ENCODE peak calls at places on chromosomes 11 and 22, in nine cellular contexts. W is heart left ventricle, R is BJ, H is tibial nerve, A is transverse colon, G is brain microvascular endothelial cell, M is cardiac muscle cell, C is psoas muscle, N is mammary epithelial cell. Q is an unnamed sample.

GRCh38 chr11:134414772-134415765 is 3.0 kb upstream of the B3GAT1 start:
- DNase-seq in W (no peak), R (no peak), H (no peak), A (no peak), G (no peak), M (no peak), C (no peak), N (no peak), Q (no peak)

GRCh38 chr11:121431820-121432526 is 20.1 kb upstream of the SORL1 start:
- DNase-seq in W (no peak), R (no peak), H (no peak), A (no peak), G (no peak), M (no peak), C (no peak), N (no peak), Q (no peak)

GRCh38 chr11:92869716-92870115 is 99.7 kb upstream of the MTNR1B start:
- DNase-seq in W (no peak), R (no peak), H (no peak), A (no peak), G (no peak), M (no peak), C (no peak), N (no peak), Q (no peak)

GRCh38 chr22:47940211-47940610 is 1177.8 kb downstream of the TBC1D22A start:
- DNase-seq in W (no peak), R (no peak), H (no peak), A (no peak), G (no peak), M (no peak), C (no peak), N (no peak), Q (no peak)

GRCh38 chr11:112085822-112086421 is 634 bp downstream of the TIMM8B start:
- DNase-seq in W (no peak), R (no peak), H (peak), A (peak), G (peak), M (peak), C (no peak), N (peak), Q (no peak)

GRCh38 chr11:129323896-129324522 is 51.6 kb upstream of the BARX2 start:
- DNase-seq in W (peak), R (no peak), H (peak), A (peak), G (no peak), M (no peak), C (no peak), N (no peak), Q (no peak)

GRCh38 chr11:2386591-2386990 is 9.5 kb downstream of the CD81 start:
- DNase-seq in W (no peak), R (no peak), H (no peak), A (no peak), G (no peak), M (no peak), C (peak), N (no peak), Q (no peak)

GRCh38 chr11:109371444-109372176 is 50.4 kb upstream of the C11orf87 start:
- DNase-seq in W (no peak), R (no peak), H (no peak), A (no peak), G (no peak), M (no peak), C (no peak), N (no peak), Q (no peak)

GRCh38 chr11:64743591-64744543 is at the start of gene RASGRP2:
- DNase-seq in W (peak), R (no peak), H (peak), A (peak), G (no peak), M (peak), C (peak), N (no peak), Q (no peak)

GRCh38 chr11:47406896-47407745 is 1.3 kb upstream of the SLC39A13 start:
- DNase-seq in W (no peak), R (no peak), H (no peak), A (no peak), G (no peak), M (no peak), C (peak), N (no peak), Q (no peak)

GRCh38 chr11:12377106-12377823 is at the start of gene PARVA:
- DNase-seq in W (peak), R (no peak), H (peak), A (peak), G (peak), M (peak), C (peak), N (peak), Q (peak)

GRCh38 chr11:82733444-82734119 is at the start of gene FAM181B:
- DNase-seq in W (peak), R (no peak), H (peak), A (peak), G (peak), M (peak), C (peak), N (peak), Q (peak)

GRCh38 chr11:67632175-67632981 is 2.6 kb upstream of the NUDT8 start:
- DNase-seq in W (peak), R (no peak), H (no peak), A (peak), G (no peak), M (no peak), C (no peak), N (no peak), Q (no peak)

GRCh38 chr22:41870786-41871185 is 37.9 kb downstream of the SREBF2 start:
- DNase-seq in W (no peak), R (no peak), H (no peak), A (no peak), G (no peak), M (no peak), C (no peak), N (no peak), Q (no peak)

GRCh38 chr11:18173225-18173866 is 709 bp downstream of the MRGPRX4 start:
- DNase-seq in W (no peak), R (no peak), H (no peak), A (no peak), G (no peak), M (no peak), C (no peak), N (no peak), Q (no peak)

GRCh38 chr11:18172686-18173085 is at the start of gene MRGPRX4:
- DNase-seq in W (no peak), R (no peak), H (no peak), A (no peak), G (no peak), M (no peak), C (no peak), N (no peak), Q (no peak)

GRCh38 chr11:18168372-18168771 is 4.3 kb upstream of the MRGPRX4 start:
- DNase-seq in W (no peak), R (no peak), H (no peak), A (no peak), G (no peak), M (no peak), C (no peak), N (peak), Q (no peak)

DNA sequence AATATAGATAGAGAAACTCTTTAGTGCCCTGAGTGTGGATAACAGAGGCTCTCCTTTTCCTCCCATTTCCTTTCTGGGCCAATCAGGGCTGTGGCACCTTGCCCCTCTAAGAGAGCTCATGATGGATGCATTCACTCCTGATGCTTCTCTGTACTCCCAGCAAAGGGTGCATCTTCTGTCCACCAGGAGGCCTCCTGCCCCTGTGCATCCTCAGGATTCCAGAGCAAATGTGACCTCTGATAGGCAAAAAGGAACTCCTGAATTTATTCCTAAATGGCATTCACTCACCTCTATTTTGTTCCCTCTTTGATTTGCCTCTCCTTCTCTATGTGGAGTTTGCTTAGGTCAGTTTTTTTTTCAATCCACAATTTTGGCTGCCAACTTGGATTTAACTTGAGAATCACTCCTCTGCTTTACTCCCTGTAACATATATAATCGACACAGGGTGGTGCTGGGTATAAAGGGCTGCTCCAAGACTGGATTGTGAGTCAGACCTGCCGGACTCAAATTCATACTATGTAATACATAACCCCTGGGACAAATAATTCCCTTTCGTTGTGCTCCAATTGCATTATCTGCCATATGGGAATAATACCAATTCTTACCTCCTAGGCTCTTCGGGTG is 1.1 kb upstream of the MRGPRX4 start:
- DNase-seq in W (no peak), R (no peak), H (peak), A (no peak), G (peak), M (peak), C (no peak), N (peak), Q (no peak)
- TF ChIP-seq CTCF in W (no peak), R (peak), H (peak), A (peak), G (peak), M (peak), C (peak), N (peak), Q (peak)

GRCh38 chr11:32792948-32793475 is 1.4 kb downstream of the CCDC73 start:
- DNase-seq in W (peak), R (peak), H (peak), A (peak), G (peak), M (peak), C (no peak), N (peak), Q (peak)
- H3K4me3 ChIP-seq in W (no peak), R (no peak), H (peak), A (no peak), G (no peak), M (no peak), C (peak), N (peak), Q (no peak)

GRCh38 chr22:37396488-37397084 is 30.7 kb downstream of the ELFN2 start:
- DNase-seq in W (no peak), R (no peak), H (no peak), A (no peak), G (no peak), M (no peak), C (no peak), N (no peak), Q (no peak)
- TF ChIP-seq CTCF in W (no peak), R (no peak), H (no peak), A (no peak), G (no peak), M (no peak), C (no peak), N (no peak), Q (no peak)

GRCh38 chr22:44538518-44539315 is 40.7 kb upstream of the RTL6 start:
- DNase-seq in W (no peak), R (no peak), H (no peak), A (no peak), G (no peak), M (no peak), C (no peak), N (no peak), Q (no peak)

GRCh38 chr22:44541671-44542319 is 43.8 kb upstream of the RTL6 start:
- DNase-seq in W (no peak), R (no peak), H (no peak), A (no peak), G (no peak), M (no peak), C (no peak), N (no peak), Q (no peak)

GRCh38 chr22:44540756-44541670 is 43.0 kb upstream of the RTL6 start:
- DNase-seq in W (no peak), R (no peak), H (no peak), A (no peak), G (no peak), M (no peak), C (no peak), N (no peak), Q (no peak)

GRCh38 chr22:44538071-44538470 is 40.0 kb upstream of the RTL6 start:
- DNase-seq in W (no peak), R (no peak), H (no peak), A (no peak), G (no peak), M (no peak), C (no peak), N (peak), Q (no peak)

DNA sequence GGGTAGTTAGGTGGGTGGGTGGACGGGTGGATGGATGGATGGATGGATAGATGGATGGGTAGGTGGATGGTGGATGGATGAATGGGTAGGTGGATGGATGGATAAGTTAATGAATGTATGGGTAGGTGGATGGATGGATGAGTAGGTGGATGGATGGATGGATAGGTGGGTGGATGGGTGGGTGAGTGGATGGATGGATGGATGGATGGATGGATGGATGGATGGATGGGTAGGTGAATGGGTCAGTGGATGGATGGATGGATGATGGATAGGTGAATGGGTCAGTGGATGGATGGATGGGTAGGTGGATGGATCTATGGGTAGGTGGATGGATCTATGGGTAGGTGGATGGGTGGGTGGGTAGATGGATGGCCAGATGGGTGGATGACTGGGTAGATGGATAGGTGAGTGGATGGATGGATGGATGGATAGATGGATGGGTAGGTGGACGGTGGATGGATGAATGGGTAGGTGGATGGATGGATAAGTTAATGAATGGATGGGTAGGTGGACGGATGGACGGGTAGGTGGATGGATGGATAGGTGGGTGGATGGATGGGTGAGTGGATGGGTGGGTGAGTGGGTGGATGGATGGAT is 41.5 kb upstream of the RTL6 start:
- DNase-seq in W (no peak), R (no peak), H (no peak), A (no peak), G (no peak), M (no peak), C (no peak), N (no peak), Q (no peak)
- H3K4me3 ChIP-seq in W (no peak), R (no peak), H (no peak), A (no peak), G (no peak), M (no peak), C (no peak), N (no peak), Q (no peak)

DNA sequence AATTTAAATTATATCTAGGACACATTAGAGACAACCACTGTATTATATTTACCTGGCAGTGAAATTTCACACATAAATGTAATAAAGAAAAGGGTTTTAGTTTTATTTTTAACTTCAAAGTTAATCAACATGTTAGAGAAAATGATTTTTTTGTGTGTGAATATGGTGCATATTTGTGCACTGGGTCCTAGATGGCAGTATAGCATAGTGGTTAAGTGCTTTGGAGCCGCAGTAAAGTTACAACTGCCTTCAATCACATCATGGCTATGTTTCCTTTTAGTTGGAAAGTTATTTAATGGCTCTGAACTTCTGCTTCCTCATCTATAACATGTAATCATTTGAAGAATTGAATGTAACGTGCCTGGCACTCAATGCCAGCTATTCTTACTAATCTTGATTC is 108.9 kb upstream of the DDI1 start:
- DNase-seq in W (no peak), R (no peak), H (no peak), A (no peak), G (no peak), M (peak), C (no peak), N (peak), Q (no peak)
- TF ChIP-seq CTCF in W (peak), R (peak), H (peak), A (peak), G (peak), M (peak), C (no peak), N (peak), Q (peak)

GRCh38 chr11:120228794-120229384 is 11.1 kb upstream of the POU2F3 start:
- DNase-seq in W (no peak), R (no peak), H (no peak), A (no peak), G (no peak), M (no peak), C (no peak), N (no peak), Q (no peak)

GRCh38 chr11:120230433-120231071 is 9.4 kb upstream of the POU2F3 start:
- DNase-seq in W (no peak), R (no peak), H (no peak), A (no peak), G (no peak), M (no peak), C (no peak), N (no peak), Q (no peak)

GRCh38 chr11:120233207-120233803 is 6.6 kb upstream of the POU2F3 start:
- DNase-seq in W (no peak), R (no peak), H (no peak), A (no peak), G (no peak), M (no peak), C (peak), N (no peak), Q (no peak)

GRCh38 chr11:120229451-120230424 is 10.2 kb upstream of the POU2F3 start:
- DNase-seq in W (no peak), R (no peak), H (no peak), A (no peak), G (no peak), M (peak), C (no peak), N (no peak), Q (no peak)

GRCh38 chr11:120231963-120232362 is 8.0 kb upstream of the POU2F3 start:
- DNase-seq in W (no peak), R (no peak), H (no peak), A (no peak), G (no peak), M (no peak), C (peak), N (peak), Q (no peak)
- H3K4me3 ChIP-seq in W (no peak), R (no peak), H (no peak), A (no peak), G (no peak), M (no peak), C (no peak), N (no peak), Q (no peak)

DNA sequence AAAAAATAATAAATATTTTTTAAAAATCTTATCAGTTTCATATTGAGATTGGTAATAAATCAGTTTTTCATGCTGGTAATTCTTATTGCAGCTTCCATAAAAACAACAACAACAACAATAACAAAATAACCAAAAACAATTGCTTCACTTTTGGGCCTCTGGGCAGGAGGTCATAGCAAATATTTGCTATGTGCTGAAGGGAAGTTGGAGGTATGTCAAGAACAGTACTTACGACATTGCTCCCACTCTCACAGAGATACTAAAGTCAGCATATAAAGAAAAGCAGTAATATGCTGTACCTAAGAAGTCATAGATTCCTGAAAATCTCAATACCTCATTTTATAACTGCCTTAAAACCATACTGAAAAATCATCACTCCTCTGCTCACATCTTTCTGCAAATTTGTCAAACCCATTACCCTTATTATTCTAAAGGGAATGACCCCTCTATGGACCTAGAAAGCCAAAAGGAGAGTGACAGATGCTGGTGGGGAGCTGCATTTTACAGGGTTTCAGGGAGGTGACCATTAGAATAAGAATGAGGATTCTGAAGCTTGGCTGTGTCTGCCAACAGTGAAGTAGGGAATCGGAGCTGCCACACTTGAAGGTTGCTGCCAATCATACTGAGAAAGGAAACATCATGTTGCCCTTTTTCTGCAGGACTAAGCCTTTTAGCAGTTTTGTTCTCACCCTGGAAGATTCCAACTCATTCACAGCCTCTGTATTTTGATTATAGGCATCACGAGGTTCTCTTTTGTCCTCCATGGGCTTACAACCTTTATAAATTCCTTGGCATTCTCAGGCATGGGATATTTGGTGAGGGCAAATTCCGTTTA is 742.9 kb downstream of the LRRC4C start:
- DNase-seq in W (no peak), R (no peak), H (no peak), A (no peak), G (no peak), M (no peak), C (no peak), N (no peak), Q (no peak)
- TF ChIP-seq CTCF in W (no peak), R (no peak), H (no peak), A (no peak), G (no peak), M (no peak), C (no peak), N (no peak), Q (no peak)

DNA sequence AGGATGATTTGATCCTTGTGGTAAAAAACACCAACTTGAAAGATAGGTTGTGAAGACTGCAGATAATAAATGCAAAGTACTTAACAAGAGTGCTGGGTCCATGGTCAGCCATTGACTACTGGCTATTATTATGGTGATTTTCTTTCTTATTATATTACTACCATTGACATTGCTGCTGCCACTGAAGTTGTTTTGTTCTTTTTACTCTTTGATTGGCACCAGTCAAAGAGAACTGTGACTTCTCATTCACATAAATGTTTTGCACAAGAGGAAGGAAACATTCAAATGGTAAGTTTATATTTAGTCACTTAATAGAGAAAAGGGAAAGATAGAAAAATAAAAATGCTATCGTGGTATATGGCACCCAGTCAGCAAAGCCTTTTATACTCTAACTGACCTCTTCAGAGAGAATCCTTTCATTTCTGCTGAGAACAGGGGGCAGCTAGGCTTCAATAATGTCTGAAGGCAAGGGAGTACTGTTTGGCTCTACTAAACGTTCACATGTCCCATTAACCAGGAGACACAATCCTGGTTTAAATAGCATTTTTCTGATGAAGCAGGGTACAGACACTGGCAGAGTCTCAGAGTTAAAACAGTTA is 64.8 kb downstream of the LRRC4C start:
- DNase-seq in W (no peak), R (no peak), H (no peak), A (no peak), G (no peak), M (no peak), C (no peak), N (no peak), Q (no peak)
- H3K4me3 ChIP-seq in W (no peak), R (no peak), H (no peak), A (no peak), G (no peak), M (no peak), C (no peak), N (no peak), Q (no peak)